ENCODE peak calls at places on chromosome X, in seven cellular contexts. D is choroid plexus epithelial cell, G is A549, P is fibroblast of lung, M is body of pancreas, S is neural crest cell, K is AG04450. Y is an unnamed sample.

GRCh38 chrX:103343105-103343504 is 13.1 kb downstream of the TCEAL7 start:
- DNase-seq in G (peak; percentile 29), D (peak; percentile 69), M (peak; percentile 52), P (peak; percentile 20), S (no peak), K (no peak), Y (peak; percentile 3)

GRCh38 chrX:46642145-46642544 is 68.6 kb downstream of the CHST7 start:
- DNase-seq in M (peak; percentile 3), P (no peak), S (no peak), K (no peak), D (peak; percentile 57), G (peak; percentile 7), Y (no peak)

GRCh38 chrX:39875834-39876625 is 221.7 kb downstream of the BCOR start:
- DNase-seq in M (no peak), S (no peak), D (no peak), P (no peak), K (no peak), G (no peak), Y (no peak)

GRCh38 chrX:19514791-19515614 is at the start of gene MAP3K15:
- DNase-seq in M (peak; percentile 38), D (no peak), P (peak; percentile 9), G (peak; percentile 66), K (no peak), S (peak; percentile 29), Y (no peak)

GRCh38 chrX:10633722-10634121 is 13.3 kb upstream of the MID1 start:
- DNase-seq in P (peak; percentile 94), G (peak; percentile 67), D (peak; percentile 89), M (peak; percentile 16), S (no peak), K (peak; percentile 68), Y (no peak)

GRCh38 chrX:9537781-9538180 is 72.9 kb downstream of the TBL1X start:
- DNase-seq in M (no peak), K (no peak), S (no peak), D (no peak), G (no peak), P (no peak), Y (no peak)

GRCh38 chrX:25029288-25029687 is 13.5 kb upstream of the ARX start:
- DNase-seq in P (no peak), G (no peak), S (no peak), M (no peak), K (no peak), D (no peak), Y (no peak)

GRCh38 chrX:47321386-47321785 is 49.0 kb upstream of the ZNF157 start:
- DNase-seq in P (peak; percentile 62), D (peak; percentile 77), M (peak; percentile 47), S (peak; percentile 68), G (no peak), K (no peak), Y (no peak)

GRCh38 chrX:129609395-129609794 is 45.4 kb downstream of the APLN start:
- DNase-seq in P (no peak), D (no peak), G (no peak), S (no peak), M (no peak), K (no peak), Y (no peak)

GRCh38 chrX:3370656-3371055 is 24.2 kb upstream of the MXRA5 start:
- DNase-seq in P (no peak), M (no peak), D (no peak), G (no peak), S (no peak), K (no peak), Y (no peak)

GRCh38 chrX:94430091-94430490 is 756.1 kb downstream of the FAM133A start:
- DNase-seq in K (no peak), S (no peak), D (no peak), P (no peak), M (no peak), G (no peak), Y (no peak)

GRCh38 chrX:15242899-15243555 is 26.9 kb downstream of the ASB9 start:
- DNase-seq in P (peak; percentile 31), S (peak; percentile 18), G (peak; percentile 46), K (peak; percentile 0), D (peak; percentile 76), M (peak; percentile 24), Y (peak; percentile 2)

GRCh38 chrX:101617211-101618191 is at the start of gene ARMCX6:
- DNase-seq in G (peak; percentile 70), P (peak; percentile 77), D (peak; percentile 72), M (peak; percentile 82), K (no peak), S (peak; percentile 44), Y (peak; percentile 54)

GRCh38 chrX:73214366-73215094 is at the start of gene NAP1L2:
- DNase-seq in D (peak; percentile 9), P (peak; percentile 54), K (no peak), M (peak; percentile 61), G (peak; percentile 22), S (peak; percentile 25), Y (no peak)

GRCh38 chrX:73127700-73128241 is 48.5 kb upstream of the PABPC1L2A start:
- DNase-seq in D (no peak), P (no peak), K (no peak), M (peak; percentile 1), S (no peak), G (no peak), Y (no peak)

GRCh38 chrX:71873459-71873833 is 37.2 kb upstream of the NHSL2 start:
- DNase-seq in D (no peak), K (no peak), P (no peak), M (no peak), S (no peak), G (no peak), Y (no peak)

GRCh38 chrX:71871367-71871766 is 39.3 kb upstream of the NHSL2 start:
- DNase-seq in M (no peak), S (no peak), G (no peak), K (no peak), D (peak; percentile 4), P (peak; percentile 89), Y (no peak)

GRCh38 chrX:71867680-71868079 is 43.0 kb upstream of the NHSL2 start:
- DNase-seq in K (no peak), D (no peak), G (no peak), S (no peak), M (no peak), P (no peak), Y (no peak)

GRCh38 chrX:71872542-71873458 is 37.8 kb upstream of the NHSL2 start:
- DNase-seq in M (no peak), P (no peak), K (no peak), S (no peak), G (no peak), D (no peak), Y (no peak)

DNA sequence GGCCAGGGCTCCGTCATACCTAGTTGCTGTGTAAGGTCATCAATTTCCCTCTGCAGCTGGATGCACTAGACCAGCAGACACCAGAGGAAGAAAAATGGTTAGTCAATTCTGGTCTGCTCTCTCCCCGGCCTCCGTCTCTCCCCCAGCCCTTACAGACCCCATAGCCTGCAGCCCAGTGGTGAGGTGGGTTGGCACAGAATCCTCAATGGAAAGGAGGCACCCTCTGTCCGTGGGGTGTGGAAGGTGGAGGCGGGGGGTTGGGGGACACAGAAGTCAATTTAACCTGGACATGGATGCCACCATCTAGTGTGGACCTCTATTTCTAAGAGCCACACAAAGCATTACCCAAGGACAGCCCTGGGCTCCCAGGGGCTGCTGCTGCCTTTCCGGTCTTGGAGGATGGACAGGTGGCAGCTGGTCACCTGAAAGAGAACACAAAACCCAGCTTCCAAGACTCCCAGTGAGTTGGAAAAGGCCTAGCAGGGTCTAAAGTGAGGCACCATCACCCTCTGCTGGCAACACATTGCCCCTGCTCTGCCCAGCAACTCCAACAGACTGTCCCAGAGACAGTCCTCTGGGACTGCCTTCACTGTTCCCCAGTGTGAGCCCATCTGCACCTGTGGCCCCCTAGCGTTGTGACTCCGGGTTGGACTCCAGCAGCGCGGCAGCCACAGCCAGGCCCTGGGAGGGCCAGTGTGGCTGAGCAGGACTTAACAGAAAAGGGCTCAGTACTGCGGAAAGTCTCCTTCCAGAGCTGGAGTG is 40.1 kb upstream of the NHSL2 start:
- DNase-seq in P (peak; percentile 45), S (peak; percentile 8), D (peak; percentile 2), M (no peak), K (no peak), G (peak; percentile 16), Y (no peak)
- TF ChIP-seq CTCF in P (peak; percentile 20), S (peak; percentile 43), D (peak; percentile 36), M (no peak), K (peak; percentile 19), G (peak; percentile 28), Y (peak; percentile 31)

GRCh38 chrX:100409316-100410082 is 574 bp downstream of the PCDH19 start:
- DNase-seq in K (no peak), P (peak; percentile 1), M (no peak), S (no peak), D (peak; percentile 8), G (no peak), Y (no peak)

GRCh38 chrX:100408643-100409315 is 1.3 kb downstream of the PCDH19 start:
- DNase-seq in G (no peak), S (no peak), K (no peak), P (no peak), D (no peak), M (no peak), Y (no peak)

GRCh38 chrX:100407147-100407783 is 2.8 kb downstream of the PCDH19 start:
- DNase-seq in P (no peak), G (no peak), S (no peak), D (no peak), K (no peak), M (no peak), Y (no peak)

GRCh38 chrX:100407784-100408642 is 2.1 kb downstream of the PCDH19 start:
- DNase-seq in M (no peak), K (no peak), D (no peak), P (peak; percentile 3), G (no peak), S (no peak), Y (no peak)

DNA sequence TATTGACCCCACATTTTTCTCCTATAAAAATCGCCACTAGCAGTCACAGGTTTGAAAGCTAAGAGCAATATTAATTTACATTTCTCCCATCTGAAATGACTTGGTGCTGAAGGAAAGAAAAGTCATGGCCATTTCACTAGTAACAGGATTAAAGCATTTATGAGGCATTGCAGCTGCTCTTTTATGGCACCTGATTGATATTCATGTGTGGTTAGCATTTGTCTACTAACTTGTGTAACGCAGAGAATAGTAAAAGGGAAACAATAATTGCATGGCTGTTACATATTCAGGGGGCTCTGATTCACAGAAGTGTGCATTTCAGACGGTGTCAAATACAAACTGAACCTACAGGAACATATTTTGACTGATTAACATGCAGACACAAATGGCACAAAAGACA is 5.2 kb downstream of the PCDH19 start:
- DNase-seq in K (no peak), D (no peak), M (no peak), G (no peak), P (no peak), S (no peak), Y (no peak)
- TF ChIP-seq CTCF in K (no peak), D (no peak), M (no peak), G (no peak), P (no peak), S (no peak), Y (no peak)

GRCh38 chrX:22135994-22136684 is 104.0 kb downstream of the PHEX start:
- DNase-seq in M (peak; percentile 66), D (peak; percentile 65), G (peak; percentile 36), P (peak; percentile 76), K (no peak), S (peak; percentile 61), Y (peak; percentile 1)
- TF ChIP-seq CTCF in M (peak; percentile 81), D (peak; percentile 59), G (peak; percentile 77), P (peak; percentile 49), K (peak; percentile 53), S (peak; percentile 91), Y (peak; percentile 38)

DNA sequence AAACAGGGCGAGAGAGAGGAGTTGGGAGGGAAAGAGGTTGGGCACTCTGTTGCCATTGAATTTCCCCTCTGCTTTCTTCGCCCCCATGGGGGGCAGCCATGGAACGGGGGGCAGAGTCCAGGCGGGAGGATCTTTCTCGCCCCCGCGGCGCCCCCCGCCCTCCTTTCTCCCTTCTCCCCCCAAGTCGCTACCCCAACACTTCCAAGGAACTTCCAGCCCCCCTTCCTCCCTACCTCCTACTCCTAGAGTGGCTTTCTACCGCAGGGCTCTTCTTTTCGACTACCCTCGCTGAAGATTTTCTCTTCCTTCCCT is 594 bp upstream of the STAG2 start:
- DNase-seq in S (no peak), M (no peak), D (no peak), K (no peak), P (no peak), G (no peak), Y (no peak)
- TF ChIP-seq CTCF in S (no peak), M (no peak), D (no peak), K (no peak), P (no peak), G (no peak), Y (no peak)

Y was measured in GM12864.